ENCODE peak calls at places on chromosomes 4 and X, in six cellular contexts. J is body of pancreas, V is fibroblast of lung, H is PC-3, E is HFF-Myc, Z is AG09309. Q is an unnamed sample.

GRCh38 chr4:30768278-30768677 is 48.1 kb downstream of the PCDH7 start:
- DNase-seq in J (no peak), Z (no peak), E (no peak), V (no peak), H (no peak), Q (no peak)

GRCh38 chr4:36322921-36323354 is 41.5 kb downstream of the DTHD1 start:
- DNase-seq in H (no peak), Z (no peak), V (no peak), J (no peak), E (no peak), Q (peak)

GRCh38 chr4:112735474-112735951 is 98.6 kb downstream of the LARP7 start:
- DNase-seq in J (no peak), H (peak), V (no peak), Z (no peak), E (no peak), Q (peak)

GRCh38 chr4:189265515-189265914 is 675.2 kb upstream of the FRG1 start:
- DNase-seq in Z (no peak), H (no peak), J (no peak), V (no peak), E (no peak), Q (no peak)

GRCh38 chr4:36341936-36342335 is 60.5 kb downstream of the DTHD1 start:
- DNase-seq in Z (no peak), V (no peak), H (no peak), E (no peak), J (no peak), Q (no peak)

GRCh38 chrX:63809158-63809557 is 24.1 kb upstream of the ARHGEF9 start:
- DNase-seq in Z (no peak), V (no peak), E (no peak), H (no peak), J (peak), Q (no peak)

GRCh38 chr4:61332671-61333070 is 132.5 kb downstream of the ADGRL3 start:
- DNase-seq in V (no peak), H (no peak), E (no peak), J (no peak), Z (no peak), Q (no peak)

GRCh38 chr4:147513952-147514351 is 33.1 kb downstream of the EDNRA start:
- DNase-seq in Z (no peak), J (no peak), H (no peak), V (no peak), E (no peak), Q (no peak)

GRCh38 chrX:131633285-131633917 is 89.5 kb downstream of the OR13H1 start:
- DNase-seq in J (peak), E (peak), Z (peak), V (peak), H (peak), Q (no peak)

GRCh38 chr4:133596459-133596858 is 447.4 kb downstream of the PCDH10 start:
- DNase-seq in Z (no peak), E (no peak), H (no peak), J (no peak), V (no peak), Q (no peak)

GRCh38 chr4:168569066-168569908 is 72.4 kb downstream of the PALLD start:
- DNase-seq in E (no peak), V (no peak), Z (no peak), H (no peak), J (peak), Q (no peak)

GRCh38 chrX:71533514-71533849 is 578 bp downstream of the OGT start:
- DNase-seq in V (peak), Z (no peak), J (no peak), H (no peak), E (no peak), Q (no peak)

GRCh38 chrX:20974326-20974725 is 399.9 kb upstream of the CNKSR2 start:
- DNase-seq in H (peak), Z (no peak), J (no peak), V (peak), E (no peak), Q (no peak)

GRCh38 chrX:54715621-54716020 is 82.4 kb downstream of the ITIH6 start:
- DNase-seq in V (no peak), E (no peak), J (no peak), H (peak), Z (no peak), Q (no peak)

GRCh38 chr4:165726831-165727230 is 146.2 kb upstream of the TLL1 start:
- DNase-seq in J (no peak), E (no peak), Z (no peak), V (no peak), H (no peak), Q (no peak)

GRCh38 chr4:126779001-126779400 is 853.8 kb upstream of the INTU start:
- DNase-seq in Z (no peak), H (no peak), V (no peak), E (no peak), J (no peak), Q (no peak)

GRCh38 chr4:175470141-175470540 is 341.9 kb downstream of the GPM6A start:
- DNase-seq in E (no peak), V (no peak), H (peak), J (no peak), Z (peak), Q (no peak)

GRCh38 chr4:55444822-55445221 is 49.1 kb downstream of the TMEM165 start:
- DNase-seq in V (peak), H (peak), E (no peak), Z (no peak), J (peak), Q (no peak)

GRCh38 chr4:74665346-74665745 is 129.0 kb downstream of the BTC start:
- DNase-seq in J (no peak), H (peak), E (no peak), V (no peak), Z (no peak), Q (no peak)

GRCh38 chrX:85992811-85993229 is 54.5 kb downstream of the CHM start:
- DNase-seq in E (no peak), V (peak), J (no peak), H (peak), Z (no peak), Q (no peak)

GRCh38 chr4:75484195-75484594 is 30.0 kb downstream of the RCHY1 start:
- DNase-seq in H (no peak), V (no peak), E (no peak), J (no peak), Z (no peak), Q (no peak)

GRCh38 chr4:115972967-115973366 is 859.5 kb upstream of the NDST4 start:
- DNase-seq in Z (no peak), V (no peak), J (no peak), E (no peak), H (no peak), Q (no peak)

GRCh38 chr4:25425361-25425760 is 48.3 kb downstream of the ANAPC4 start:
- DNase-seq in V (no peak), J (no peak), H (no peak), Z (no peak), E (no peak), Q (no peak)

GRCh38 chr4:89000392-89000791 is 56.6 kb downstream of the FAM13A start:
- DNase-seq in H (no peak), J (no peak), V (no peak), E (no peak), Z (no peak), Q (no peak)

GRCh38 chr4:73844352-73844751 is 7.9 kb downstream of the CXCL6 start:
- DNase-seq in J (no peak), H (peak), Z (peak), E (no peak), V (peak), Q (no peak)

GRCh38 chrX:50327235-50327634 is 122.7 kb downstream of the CCNB3 start:
- DNase-seq in H (no peak), Z (no peak), E (no peak), J (no peak), V (no peak), Q (no peak)

GRCh38 chr4:124783847-124784246 is 71.3 kb upstream of the ANKRD50 start:
- DNase-seq in Z (no peak), H (no peak), V (peak), E (no peak), J (no peak), Q (no peak)

GRCh38 chr4:14345356-14345775 is 656.9 kb upstream of the CPEB2 start:
- DNase-seq in V (peak), E (no peak), H (peak), Z (peak), J (no peak), Q (no peak)

GRCh38 chr4:185847352-185848078 is 35.5 kb upstream of the SORBS2 start:
- DNase-seq in E (peak), Z (peak), V (peak), H (peak), J (no peak), Q (no peak)

GRCh38 chr4:13881880-13882279 is 254.4 kb upstream of the BOD1L1 start:
- DNase-seq in J (no peak), H (no peak), Z (no peak), V (peak), E (no peak), Q (no peak)

GRCh38 chr4:147689062-147689461 is 5.1 kb upstream of the PRMT9 start:
- DNase-seq in V (no peak), Z (no peak), H (no peak), E (no peak), J (no peak), Q (no peak)

GRCh38 chr4:181569553-181569952 is 673.6 kb upstream of the TENM3 start:
- DNase-seq in Z (peak), V (peak), H (peak), J (no peak), E (no peak), Q (no peak)

DNA sequence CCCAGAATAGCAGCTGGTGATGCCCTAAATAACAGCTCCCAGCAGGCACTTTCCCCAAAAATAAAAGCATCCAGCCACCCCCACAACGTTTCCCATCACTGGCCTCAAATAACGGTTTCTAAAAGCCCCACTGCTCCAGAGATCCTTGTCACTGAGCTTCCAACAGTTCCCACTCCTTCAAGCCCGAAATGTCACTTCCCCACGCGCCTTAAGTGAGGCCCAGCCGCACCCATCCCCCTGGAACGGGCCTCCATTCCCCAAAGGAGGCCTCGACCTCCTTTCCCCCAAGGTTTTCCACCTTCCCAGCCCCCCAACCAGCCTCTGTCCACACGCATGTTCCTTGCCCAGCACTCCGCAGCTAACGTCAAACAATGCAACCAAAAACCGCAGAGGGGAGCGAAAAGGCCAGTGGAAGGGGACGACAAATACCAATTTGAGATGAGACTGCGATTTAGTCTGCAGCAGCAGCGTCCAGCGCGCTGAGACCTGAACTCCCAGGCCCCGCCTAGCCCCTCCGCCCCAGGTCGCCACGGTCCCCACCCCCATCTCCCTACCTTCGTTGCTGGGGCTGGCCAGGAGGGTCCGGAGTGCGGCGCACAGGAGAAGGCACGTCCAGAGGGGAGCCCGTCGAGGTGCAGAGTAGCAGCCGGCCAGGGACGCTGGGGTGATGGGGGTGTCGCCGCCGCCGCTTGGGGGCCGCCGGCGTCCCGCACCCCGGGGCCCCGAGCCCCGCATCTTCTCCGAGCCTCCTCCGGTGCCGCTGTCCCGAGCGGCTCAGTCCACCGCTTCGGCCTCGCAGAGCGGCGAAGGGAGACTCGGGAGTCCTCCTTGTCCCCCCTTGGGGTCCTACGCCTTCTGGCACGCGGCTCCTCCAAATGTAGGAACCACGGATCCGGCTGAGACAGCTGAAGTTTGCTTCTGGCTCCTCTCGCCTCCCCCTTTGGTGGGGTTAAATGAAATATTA is 999 bp downstream of the EPHA5 start:
- DNase-seq in J (no peak), V (peak), Z (no peak), E (no peak), H (peak), Q (no peak)
- H3K4me3 ChIP-seq in J (no peak), V (peak), Z (peak), E (no peak), H (peak), Q (no peak)

DNA sequence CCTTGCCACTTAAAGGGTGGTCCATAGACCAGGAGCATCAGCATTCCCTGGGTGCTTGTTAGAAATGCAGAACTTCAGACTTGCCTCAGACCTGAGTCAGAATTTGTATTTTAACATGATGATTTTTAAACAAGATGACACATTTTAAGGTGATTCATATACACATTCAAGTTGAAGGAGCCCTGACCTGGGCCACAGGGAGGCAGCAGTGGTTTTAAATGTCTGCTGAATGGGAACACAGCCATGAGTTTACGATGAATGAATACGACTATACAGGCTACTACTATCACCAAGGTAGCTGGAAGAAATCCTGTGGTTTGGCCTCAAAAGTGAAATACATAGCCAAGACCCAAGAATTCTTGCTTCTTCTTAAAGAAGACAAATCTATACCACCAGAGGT is 2.9 kb downstream of the HDAC8 start:
- DNase-seq in V (peak), Z (peak), J (no peak), E (no peak), H (peak), Q (no peak)
- TF ChIP-seq CTCF in V (peak), Z (peak), J (no peak), E (no peak), H (peak), Q (no peak)

GRCh38 chr4:114538012-114538617 is 60.5 kb upstream of the UGT8 start:
- DNase-seq in V (no peak), H (no peak), Z (no peak), J (no peak), E (no peak), Q (no peak)

GRCh38 chr4:114535725-114536124 is 62.9 kb upstream of the UGT8 start:
- DNase-seq in Z (no peak), J (no peak), E (no peak), H (no peak), V (no peak), Q (no peak)

DNA sequence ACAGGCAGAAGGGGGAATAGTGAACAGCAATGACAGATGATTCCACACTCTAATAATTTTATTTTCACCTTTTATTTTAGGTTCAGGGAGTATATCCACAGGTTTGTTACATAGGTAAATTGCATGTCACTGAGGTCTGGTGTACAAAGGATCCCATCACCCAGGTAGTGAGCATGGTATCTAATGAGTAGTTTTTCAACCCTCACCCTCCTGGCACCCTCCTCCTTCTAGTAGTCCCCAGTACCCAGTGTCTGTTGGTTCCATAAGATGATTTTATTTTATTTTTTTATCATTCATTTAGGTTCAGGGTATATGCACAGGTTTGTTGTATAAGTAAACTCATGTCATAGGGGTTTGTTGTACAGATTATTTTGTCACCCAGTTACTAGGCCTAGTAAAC is 58.6 kb upstream of the UGT8 start:
- DNase-seq in H (no peak), V (no peak), Z (no peak), J (no peak), E (no peak), Q (no peak)
- H3K4me3 ChIP-seq in H (no peak), V (no peak), Z (no peak), J (no peak), E (no peak), Q (no peak)

GRCh38 chr4:6333301-6334202 is 63.9 kb downstream of the WFS1 start:
- DNase-seq in J (no peak), E (no peak), V (peak), H (peak), Z (no peak), Q (no peak)
- TF ChIP-seq CTCF in J (no peak), E (peak), V (peak), H (peak), Z (peak), Q (peak)